ENCODE peak calls at places on chromosomes 2 and 18, in nine cellular contexts. G is stimulated activated CD8-positive, alpha-beta memory T cell treated with anti-CD3 and anti-CD28 coated beads, Interleukin-4, amount 100 ng/mL, for 24 hours; K is amniotic stem cell; W is GM23248; S is HTR-8/SVneo; Q is T follicular helper cell; M is effector CD4-positive, alpha-beta T cell; J is HL-60; H is stomach. N is an unnamed sample.

GRCh38 chr18:22734812-22735627 is 198.1 kb upstream of the RBBP8 start:
- DNase-seq in G (no peak), K (no peak), W (peak), S (no peak), Q (no peak), M (no peak), J (no peak), H (no peak), N (no peak)

GRCh38 chr18:50706199-50706598 is 113.6 kb downstream of the MRO start:
- DNase-seq in G (no peak), K (no peak), W (no peak), S (no peak), Q (no peak), M (no peak), J (no peak), H (no peak), N (no peak)

GRCh38 chr2:158546412-158547144 is 89.8 kb downstream of the PKP4 start:
- DNase-seq in G (no peak), K (no peak), W (no peak), S (no peak), Q (no peak), M (no peak), J (no peak), H (no peak), N (no peak)

GRCh38 chr2:184597571-184597980 is 753 bp upstream of the ZNF804A start:
- DNase-seq in G (no peak), K (no peak), W (peak), S (peak), Q (no peak), M (no peak), J (peak), H (no peak), N (no peak)

GRCh38 chr2:110106642-110107041 is 9.0 kb downstream of the MALL start:
- DNase-seq in G (no peak), K (no peak), W (peak), S (no peak), Q (no peak), M (no peak), J (no peak), H (peak), N (no peak)

GRCh38 chr2:239324456-239324855 is 76.4 kb downstream of the HDAC4 start:
- DNase-seq in G (no peak), K (no peak), W (no peak), S (no peak), Q (no peak), M (no peak), J (no peak), H (peak), N (no peak)

GRCh38 chr2:113124181-113124961 is 3.0 kb upstream of the IL1RN start:
- DNase-seq in G (no peak), K (no peak), W (peak), S (no peak), Q (no peak), M (no peak), J (no peak), H (no peak), N (no peak)

GRCh38 chr2:71700880-71701397 is 247.6 kb downstream of the DYSF start:
- DNase-seq in G (no peak), K (no peak), W (peak), S (no peak), Q (no peak), M (no peak), J (no peak), H (no peak), N (no peak)

GRCh38 chr2:120318626-120319025 is 27.3 kb upstream of the INHBB start:
- DNase-seq in G (no peak), K (no peak), W (peak), S (no peak), Q (no peak), M (no peak), J (no peak), H (no peak), N (no peak)

GRCh38 chr2:160737247-160737646 is 243.6 kb upstream of the RBMS1 start:
- DNase-seq in G (no peak), K (no peak), W (no peak), S (no peak), Q (no peak), M (no peak), J (no peak), H (no peak), N (no peak)

GRCh38 chr2:222733846-222734689 is 62.6 kb downstream of the MOGAT1 start:
- DNase-seq in G (no peak), K (no peak), W (peak), S (no peak), Q (no peak), M (no peak), J (no peak), H (no peak), N (no peak)

GRCh38 chr2:235011929-235012631 is 60.3 kb downstream of the SH3BP4 start:
- DNase-seq in G (no peak), K (no peak), W (no peak), S (no peak), Q (no peak), M (no peak), J (no peak), H (no peak), N (no peak)

GRCh38 chr18:41096504-41096903 is 858.5 kb upstream of the PIK3C3 start:
- DNase-seq in G (no peak), K (no peak), W (peak), S (no peak), Q (no peak), M (no peak), J (no peak), H (no peak), N (no peak)

GRCh38 chr2:174605687-174606086 is 8.1 kb upstream of the WIPF1 start:
- DNase-seq in G (no peak), K (no peak), W (peak), S (no peak), Q (no peak), M (no peak), J (no peak), H (no peak), N (no peak)

GRCh38 chr2:106642679-106643078 is 155.5 kb downstream of the CD8B2 start:
- DNase-seq in G (no peak), K (no peak), W (no peak), S (no peak), Q (no peak), M (no peak), J (no peak), H (no peak), N (no peak)

GRCh38 chr2:214005337-214005736 is 405.5 kb upstream of the VWC2L start:
- DNase-seq in G (no peak), K (no peak), W (peak), S (no peak), Q (no peak), M (no peak), J (no peak), H (no peak), N (no peak)

N was measured in T-helper 1 cell.